ENCODE peak calls at places on chromosome 1, in seven cellular contexts. K is progenitor cell of endocrine pancreas, S is HFF-Myc, P is nephron progenitor cell, W is pancreas, B is epithelial cell of esophagus, L is AG04449. N is an unnamed sample.

GRCh38 chr1:74964508-74964907 is 169.7 kb upstream of the LHX8 start:
- DNase-seq in S (no peak), L (no peak), K (no peak), W (no peak), P (no peak), B (peak), N (no peak)

GRCh38 chr1:71777094-71777493 is 505.2 kb downstream of the NEGR1 start:
- DNase-seq in K (no peak), B (no peak), S (no peak), P (no peak), L (no peak), W (no peak), N (no peak)

GRCh38 chr1:77319036-77319705 is 37.4 kb downstream of the AK5 start:
- DNase-seq in L (no peak), W (no peak), P (no peak), S (no peak), K (no peak), B (no peak), N (no peak)

GRCh38 chr1:85339671-85340399 is 63.4 kb upstream of the BCL10 start:
- DNase-seq in P (no peak), K (no peak), B (no peak), S (no peak), W (no peak), L (no peak), N (no peak)

GRCh38 chr1:23098463-23099170 is 70.0 kb downstream of the LUZP1 start:
- DNase-seq in L (no peak), K (peak), S (peak), P (peak), W (peak), B (peak), N (peak)

GRCh38 chr1:171286032-171286705 is 27.8 kb upstream of the FMO4 start:
- DNase-seq in L (no peak), W (no peak), P (no peak), S (no peak), B (peak), K (no peak), N (peak)

GRCh38 chr1:111736548-111737215 is 2.5 kb downstream of the INKA2 start:
- DNase-seq in W (no peak), L (no peak), B (no peak), P (no peak), K (no peak), S (no peak), N (no peak)

GRCh38 chr1:51583532-51583931 is 33.4 kb upstream of the OSBPL9 start:
- DNase-seq in B (peak), S (no peak), W (no peak), P (no peak), K (no peak), L (no peak), N (no peak)

GRCh38 chr1:1305300-1306069 is 2.2 kb downstream of the ACAP3 start:
- DNase-seq in L (no peak), W (no peak), P (no peak), B (peak), K (no peak), S (peak), N (peak)

GRCh38 chr1:91948501-91949355 is 473 bp upstream of the BRDT start:
- DNase-seq in S (no peak), L (no peak), K (no peak), W (no peak), B (no peak), P (no peak), N (no peak)

GRCh38 chr1:115282825-115283224 is 55.2 kb downstream of the NGF start:
- DNase-seq in B (no peak), K (no peak), L (no peak), W (peak), P (no peak), S (no peak), N (no peak)

GRCh38 chr1:3944621-3944914 is 44.5 kb upstream of the C1orf174 start:
- DNase-seq in S (no peak), P (no peak), W (no peak), L (no peak), K (no peak), B (no peak), N (no peak)

GRCh38 chr1:83734411-83734810 is 264.5 kb downstream of the TTLL7 start:
- DNase-seq in W (no peak), P (no peak), B (no peak), S (no peak), K (no peak), L (no peak), N (no peak)

GRCh38 chr1:30731806-30732276 is 8.5 kb upstream of the MATN1 start:
- DNase-seq in B (no peak), S (no peak), K (no peak), L (no peak), P (no peak), W (no peak), N (no peak)

GRCh38 chr1:241275226-241275625 is 81.8 kb downstream of the RGS7 start:
- DNase-seq in P (no peak), B (no peak), W (no peak), S (no peak), L (no peak), K (no peak), N (no peak)

GRCh38 chr1:77664923-77665516 is 17.4 kb downstream of the ZZZ3 start:
- DNase-seq in W (no peak), L (no peak), K (no peak), P (no peak), B (no peak), S (no peak), N (no peak)

DNA sequence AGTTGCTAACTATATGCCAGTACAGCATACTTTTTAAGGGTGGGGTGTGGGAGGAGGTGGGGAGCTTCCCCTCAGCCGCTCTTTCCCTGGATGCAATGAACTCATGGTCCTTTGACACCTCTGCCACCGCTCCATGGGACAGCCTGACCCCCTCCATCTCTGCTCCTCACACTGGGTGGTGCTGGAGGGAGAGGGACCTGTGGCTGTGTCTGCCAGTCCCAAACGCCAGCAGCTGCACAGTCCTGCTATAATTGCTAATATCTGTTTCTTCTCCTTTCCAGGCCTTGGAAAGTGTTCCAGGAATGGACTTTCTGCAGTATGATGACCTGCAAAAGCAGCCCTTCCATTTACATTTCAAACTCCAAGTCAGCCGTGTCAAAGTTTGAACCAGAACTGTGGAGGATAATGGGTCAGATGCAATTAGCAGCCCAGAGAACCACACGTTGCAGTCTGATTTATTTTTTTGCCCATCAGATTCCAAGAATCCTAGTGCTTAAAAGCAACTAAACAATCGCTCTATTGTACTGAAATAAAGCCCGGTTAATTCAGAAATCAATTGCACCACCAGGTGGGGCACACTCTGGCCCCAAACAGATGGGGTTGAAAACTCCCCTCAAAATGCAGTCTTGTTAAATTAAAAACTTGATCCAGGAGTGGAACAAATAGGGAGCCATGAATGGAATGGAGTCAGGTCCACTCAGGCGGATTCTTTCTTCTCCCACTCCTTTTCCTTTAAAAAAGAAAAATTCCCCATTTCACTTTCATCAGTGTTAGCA is 160.6 kb upstream of the LMO4 start:
- DNase-seq in L (no peak), S (no peak), B (no peak), K (no peak), P (no peak), W (no peak), N (no peak)
- TF ChIP-seq CTCF in L (no peak), S (peak), B (peak), K (peak), P (no peak), W (no peak), N (no peak)

DNA sequence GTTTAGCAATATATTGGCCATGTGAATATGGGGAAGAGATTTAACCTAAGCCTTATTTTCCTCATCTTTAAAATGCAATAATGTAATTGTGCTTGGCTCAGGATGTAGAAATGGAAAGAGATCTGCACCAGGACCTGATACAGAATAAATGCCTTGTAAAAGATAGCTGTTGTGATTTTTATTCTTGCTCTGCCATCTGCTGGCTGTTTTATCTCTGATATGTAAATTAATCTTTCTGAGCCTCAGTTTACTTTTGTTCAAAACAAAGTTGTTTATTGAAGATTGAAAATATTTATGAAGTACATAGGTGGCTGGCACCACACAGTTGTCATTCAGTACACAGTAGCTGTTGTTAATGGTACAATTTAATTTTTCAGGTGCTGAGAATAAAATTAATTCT is 21.9 kb downstream of the ZYG11B start:
- DNase-seq in W (no peak), P (no peak), S (no peak), K (no peak), B (no peak), L (no peak), N (no peak)
- TF ChIP-seq CTCF in W (no peak), P (no peak), S (no peak), K (no peak), B (no peak), L (no peak), N (no peak)

GRCh38 chr1:55065649-55066048 is 26.3 kb downstream of the PCSK9 start:
- DNase-seq in L (no peak), K (no peak), W (no peak), P (no peak), S (no peak), B (no peak), N (no peak)

GRCh38 chr1:55063562-55063942 is 24.2 kb downstream of the PCSK9 start:
- DNase-seq in K (no peak), S (no peak), L (no peak), W (no peak), P (no peak), B (no peak), N (no peak)

GRCh38 chr1:55064861-55065263 is 25.5 kb downstream of the PCSK9 start:
- DNase-seq in S (no peak), L (no peak), W (no peak), B (peak), K (no peak), P (no peak), N (no peak)

GRCh38 chr1:55062801-55063561 is 23.6 kb downstream of the PCSK9 start:
- DNase-seq in W (no peak), K (no peak), L (no peak), B (no peak), S (no peak), P (no peak), N (no peak)

GRCh38 chr1:55064071-55064581 is 24.8 kb downstream of the PCSK9 start:
- DNase-seq in P (no peak), L (no peak), S (no peak), W (no peak), K (no peak), B (no peak), N (peak)
- TF ChIP-seq CTCF in P (peak), L (no peak), S (peak), W (no peak), K (peak), B (peak), N (peak)

DNA sequence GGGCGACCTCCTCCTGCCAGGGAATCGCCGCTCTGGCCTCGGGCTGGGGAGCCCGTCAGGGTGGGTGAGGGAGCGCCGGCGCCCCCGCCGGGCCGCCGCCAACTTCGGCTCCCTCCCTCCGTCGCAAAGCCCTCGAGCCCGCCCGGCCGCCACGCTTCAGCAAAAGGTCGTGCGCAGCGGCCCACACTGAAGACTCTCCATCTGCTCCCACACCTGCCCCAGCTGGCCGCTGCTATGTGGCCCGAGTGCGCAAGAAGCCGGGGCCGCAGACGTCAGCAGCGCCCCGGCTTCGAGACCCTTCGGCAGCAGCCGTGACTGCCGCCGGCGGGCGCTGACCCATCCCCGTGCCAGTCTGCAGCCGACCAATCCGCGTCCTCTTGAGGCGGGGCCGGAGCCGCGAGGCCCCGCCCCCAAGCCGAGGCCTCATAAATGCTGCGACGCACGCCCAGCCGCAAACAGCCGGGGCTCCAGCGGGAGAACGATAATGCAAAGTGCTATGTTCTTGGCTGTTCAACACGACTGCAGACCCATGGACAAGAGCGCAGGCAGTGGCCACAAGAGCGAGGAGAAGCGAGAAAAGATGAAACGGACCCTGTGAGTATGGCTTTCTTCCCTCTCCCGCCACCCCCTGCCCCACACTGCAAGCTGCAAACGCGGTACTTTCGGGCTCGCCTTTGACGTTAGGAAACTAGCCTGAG is at the start of gene RGS2:
- DNase-seq in P (peak), W (peak), K (peak), B (peak), S (peak), L (peak), N (peak)
- TF ChIP-seq CTCF in P (no peak), W (no peak), K (peak), B (no peak), S (no peak), L (no peak), N (peak)

GRCh38 chr1:97727029-97727428 is 193.8 kb downstream of the DPYD start:
- DNase-seq in L (no peak), K (no peak), B (no peak), W (no peak), P (no peak), S (no peak), N (no peak)

GRCh38 chr1:97726386-97726785 is 194.4 kb downstream of the DPYD start:
- DNase-seq in L (no peak), B (peak), P (no peak), S (no peak), W (no peak), K (no peak), N (no peak)

GRCh38 chr1:97730271-97730670 is 190.6 kb downstream of the DPYD start:
- DNase-seq in L (no peak), S (no peak), B (no peak), K (no peak), P (no peak), W (no peak), N (no peak)
- TF ChIP-seq CTCF in L (no peak), S (no peak), B (no peak), K (no peak), P (no peak), W (no peak), N (no peak)

GRCh38 chr1:93738926-93739325 is 57.3 kb upstream of the BCAR3 start:
- DNase-seq in L (no peak), W (no peak), P (no peak), K (no peak), S (no peak), B (no peak), N (no peak)

GRCh38 chr1:93738075-93738622 is 56.5 kb upstream of the BCAR3 start:
- DNase-seq in K (no peak), L (peak), S (peak), P (no peak), W (no peak), B (peak), N (no peak)

GRCh38 chr1:93733340-93733739 is 51.7 kb upstream of the BCAR3 start:
- DNase-seq in B (no peak), P (no peak), K (no peak), W (no peak), L (no peak), S (no peak), N (no peak)

GRCh38 chr1:93734999-93735398 is 53.4 kb upstream of the BCAR3 start:
- DNase-seq in K (no peak), W (no peak), S (no peak), P (no peak), B (no peak), L (no peak), N (no peak)

GRCh38 chr1:93735722-93736121 is 54.1 kb upstream of the BCAR3 start:
- DNase-seq in W (no peak), S (peak), L (peak), P (no peak), K (no peak), B (peak), N (no peak)
- TF ChIP-seq CTCF in W (no peak), S (no peak), L (peak), P (no peak), K (no peak), B (no peak), N (no peak)

N was measured in GM20000.